ENCODE peak calls at places on chromosomes 16 and 17, in six cellular contexts. U is lower leg skin, A is HFF-Myc, R is AG10803, T is skeletal muscle cell, Y is A549. L is an unnamed sample.

GRCh38 chr16:88744839-88745521 is 38.7 kb downstream of the CTU2 start:
- DNase-seq in U (no peak), A (no peak), R (no peak), T (no peak), Y (no peak), L (no peak)

GRCh38 chr17:79033741-79034501 is 10.0 kb downstream of the C1QTNF1 start:
- DNase-seq in U (peak; percentile 87), A (no peak), R (no peak), T (no peak), Y (no peak), L (no peak)

GRCh38 chr17:64418506-64419339 is 28.1 kb upstream of the PECAM1 start:
- DNase-seq in U (peak; percentile 73), A (peak; percentile 47), R (peak; percentile 65), T (peak; percentile 28), Y (peak; percentile 77), L (peak; percentile 38)

GRCh38 chr16:85798901-85799496 is 345 bp downstream of the EMC8 start:
- DNase-seq in U (no peak), A (no peak), R (peak; percentile 28), T (no peak), Y (peak; percentile 65), L (no peak)

GRCh38 chr17:61129232-61129631 is 270.4 kb upstream of the TBX2 start:
- DNase-seq in U (no peak), A (no peak), R (no peak), T (no peak), Y (no peak), L (no peak)

GRCh38 chr16:48235556-48236136 is 8.5 kb upstream of the LONP2 start:
- DNase-seq in U (no peak), A (no peak), R (no peak), T (no peak), Y (no peak), L (no peak)

GRCh38 chr16:27625050-27625697 is 75.2 kb downstream of the KATNIP start:
- DNase-seq in U (no peak), A (no peak), R (peak; percentile 81), T (no peak), Y (no peak), L (peak; percentile 89)

GRCh38 chr16:67989322-67990017 is 9.2 kb upstream of the DPEP3 start:
- DNase-seq in U (no peak), A (no peak), R (no peak), T (no peak), Y (no peak), L (no peak)

GRCh38 chr17:7259555-7259889 is 2.8 kb downstream of the CLDN7 start:
- DNase-seq in U (no peak), A (no peak), R (no peak), T (no peak), Y (no peak), L (no peak)

GRCh38 chr16:89314357-89314756 is 96.9 kb downstream of the ZNF778 start:
- DNase-seq in U (no peak), A (no peak), R (no peak), T (no peak), Y (no peak), L (no peak)

GRCh38 chr17:5786510-5786875 is 202.2 kb upstream of the NLRP1 start:
- DNase-seq in U (peak; percentile 10), A (no peak), R (no peak), T (no peak), Y (no peak), L (no peak)

GRCh38 chr17:5788266-5788900 is 204.1 kb upstream of the NLRP1 start:
- DNase-seq in U (peak; percentile 76), A (no peak), R (no peak), T (no peak), Y (no peak), L (no peak)

GRCh38 chr17:5793157-5793556 is 208.8 kb upstream of the NLRP1 start:
- DNase-seq in U (peak; percentile 25), A (no peak), R (no peak), T (no peak), Y (no peak), L (no peak)

GRCh38 chr17:5785867-5786509 is 201.7 kb upstream of the NLRP1 start:
- DNase-seq in U (no peak), A (no peak), R (peak; percentile 74), T (peak; percentile 45), Y (no peak), L (no peak)

GRCh38 chr17:5789443-5789842 is 205.1 kb upstream of the NLRP1 start:
- DNase-seq in U (peak; percentile 54), A (no peak), R (no peak), T (no peak), Y (no peak), L (no peak)
- H3K4me3 ChIP-seq in U (no peak overlapping the region), A (no peak overlapping the region), R (no peak overlapping the region), T (no peak overlapping the region), Y (no peak overlapping the region), L (no peak overlapping the region)

GRCh38 chr16:50563989-50564388 is 15.8 kb downstream of the NKD1 start:
- DNase-seq in U (no peak), A (no peak), R (no peak), T (no peak), Y (no peak), L (no peak)

GRCh38 chr16:50568187-50568830 is 20.1 kb downstream of the NKD1 start:
- DNase-seq in U (no peak), A (no peak), R (no peak), T (no peak), Y (no peak), L (no peak)

GRCh38 chr16:50567651-50568050 is 19.5 kb downstream of the NKD1 start:
- DNase-seq in U (no peak), A (no peak), R (no peak), T (no peak), Y (no peak), L (no peak)

GRCh38 chr16:50565428-50565827 is 17.2 kb downstream of the NKD1 start:
- DNase-seq in U (no peak), A (no peak), R (no peak), T (no peak), Y (no peak), L (no peak)

GRCh38 chr16:50566336-50566962 is 18.3 kb downstream of the NKD1 start:
- DNase-seq in U (no peak), A (no peak), R (no peak), T (no peak), Y (no peak), L (no peak)
- H3K4me3 ChIP-seq in U (no peak overlapping the region), A (no peak overlapping the region), R (no peak overlapping the region), T (no peak overlapping the region), Y (no peak overlapping the region), L (no peak overlapping the region)

GRCh38 chr17:43175213-43176118 is 4.5 kb downstream of the NBR1 start:
- DNase-seq in U (no peak), A (peak; percentile 52), R (peak; percentile 93), T (no peak), Y (no peak), L (no peak)
- H3K4me3 ChIP-seq in U (no peak overlapping the region), A (no peak overlapping the region), R (no peak overlapping the region), T (no peak overlapping the region), Y (no peak overlapping the region), L (no peak overlapping the region)

GRCh38 chr17:72422505-72423285 is 301.9 kb downstream of the SOX9 start:
- DNase-seq in U (peak; percentile 89), A (peak; percentile 84), R (peak; percentile 84), T (peak; percentile 42), Y (peak; percentile 97), L (no peak)
- H3K4me3 ChIP-seq in U (no peak overlapping the region), A (no peak overlapping the region), R (no peak overlapping the region), T (no peak overlapping the region), Y (peak overlapping the region; percentile 30), L (no peak overlapping the region)

GRCh38 chr17:82053130-82053529 is 1.4 kb downstream of the GPS1 start:
- DNase-seq in U (no peak), A (no peak), R (no peak), T (no peak), Y (no peak), L (no peak)
- H3K4me3 ChIP-seq in U (no peak overlapping the region), A (peak overlapping the region; percentile 87), R (peak overlapping the region; percentile 80), T (peak overlapping the region; percentile 71), Y (peak overlapping the region; percentile 97), L (peak overlapping the region; percentile 89)

GRCh38 chr17:80187493-80187892 is 17.7 kb downstream of the CARD14 start:
- DNase-seq in U (peak; percentile 92), A (no peak), R (peak; percentile 29), T (no peak), Y (peak; percentile 51), L (peak; percentile 60)

GRCh38 chr17:80189611-80190010 is 19.8 kb downstream of the CARD14 start:
- DNase-seq in U (no peak), A (no peak), R (no peak), T (no peak), Y (no peak), L (no peak)

GRCh38 chr17:80184423-80184714 is 14.5 kb downstream of the CARD14 start:
- DNase-seq in U (no peak), A (no peak), R (no peak), T (no peak), Y (no peak), L (no peak)

GRCh38 chr17:80185968-80186367 is 16.1 kb downstream of the CARD14 start:
- DNase-seq in U (no peak), A (no peak), R (no peak), T (no peak), Y (no peak), L (no peak)

GRCh38 chr17:80187090-80187489 is 17.3 kb downstream of the CARD14 start:
- DNase-seq in U (no peak), A (no peak), R (peak; percentile 39), T (peak; percentile 10), Y (peak; percentile 58), L (no peak)
- H3K4me3 ChIP-seq in U (no peak overlapping the region), A (no peak overlapping the region), R (peak overlapping the region; percentile 40), T (no peak overlapping the region), Y (peak overlapping the region; percentile 27), L (no peak overlapping the region)

DNA sequence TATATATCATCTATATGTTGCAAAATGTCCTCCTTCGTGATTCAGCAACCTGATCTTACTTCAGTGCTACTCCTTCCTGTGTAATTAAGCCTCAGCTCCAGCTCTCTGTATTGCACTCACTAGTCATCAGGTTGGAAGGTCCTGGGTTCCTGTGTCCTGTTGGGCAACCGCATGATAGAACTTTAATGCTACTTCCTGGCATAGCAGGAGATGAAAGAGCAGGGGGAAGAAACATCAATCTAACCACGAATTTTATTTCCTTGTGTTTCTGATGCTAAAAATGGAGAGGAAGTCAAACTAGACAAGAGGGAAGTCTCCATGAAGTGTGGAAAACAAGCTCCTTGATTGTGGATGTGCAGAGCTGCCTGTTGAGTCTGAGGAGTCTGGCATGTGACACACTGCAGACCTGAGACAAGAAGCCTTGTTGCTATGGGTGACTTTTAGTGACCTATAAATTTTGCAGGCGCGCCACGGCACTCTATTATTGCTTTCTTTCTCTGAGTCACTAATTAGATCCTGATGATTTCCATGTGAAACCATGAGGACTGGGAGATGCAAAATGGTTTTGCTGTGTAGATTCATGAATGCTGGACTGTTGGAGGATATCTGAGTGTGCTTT is 25.6 kb downstream of the IGSF6 start:
- DNase-seq in U (no peak), A (peak; percentile 92), R (peak; percentile 94), T (peak; percentile 93), Y (no peak), L (no peak)
- H3K4me3 ChIP-seq in U (no peak overlapping the region), A (no peak overlapping the region), R (peak overlapping the region; percentile 0), T (no peak overlapping the region), Y (no peak overlapping the region), L (no peak overlapping the region)